ENCODE peak calls at places on chromosomes 6 and 20, in seven cellular contexts. One of them, this sample, is unnamed.
A peak's percentile ranks its signal among the peaks of the same experiment; 100 is the strongest.

GRCh38 chr20:61328906-61329558 is 77.0 kb downstream of the CDH4 start:
- DNase-seq in tibial nerve: no peak
- DNase-seq in GM10248: peak; percentile 47
- DNase-seq in psoas muscle: peak; percentile 65
- DNase-seq in IMR-90: peak; percentile 17
- DNase-seq in AG09319: no peak
- DNase-seq in endothelial cell: no peak
- DNase-seq in this sample: peak; percentile 65

GRCh38 chr6:20655317-20655716 is 121.1 kb downstream of the CDKAL1 start:
- DNase-seq in GM10248: no peak
- DNase-seq in psoas muscle: no peak
- DNase-seq in endothelial cell: no peak
- DNase-seq in tibial nerve: no peak
- DNase-seq in AG09319: no peak
- DNase-seq in IMR-90: peak; percentile 53
- DNase-seq in this sample: no peak

GRCh38 chr6:13229205-13230085 is 98.9 kb downstream of the TBC1D7 start:
- DNase-seq in AG09319: no peak
- DNase-seq in IMR-90: no peak
- DNase-seq in tibial nerve: no peak
- DNase-seq in psoas muscle: no peak
- DNase-seq in endothelial cell: no peak
- DNase-seq in GM10248: peak; percentile 72
- DNase-seq in this sample: peak; percentile 70

GRCh38 chr20:18273738-18274137 is 14.6 kb upstream of the ZNF133 start:
- DNase-seq in GM10248: no peak
- DNase-seq in AG09319: no peak
- DNase-seq in tibial nerve: no peak
- DNase-seq in psoas muscle: no peak
- DNase-seq in endothelial cell: no peak
- DNase-seq in IMR-90: no peak
- DNase-seq in this sample: no peak

GRCh38 chr6:3348821-3349220 is 90.1 kb downstream of the PSMG4 start:
- DNase-seq in IMR-90: no peak
- DNase-seq in GM10248: no peak
- DNase-seq in endothelial cell: no peak
- DNase-seq in AG09319: no peak
- DNase-seq in tibial nerve: no peak
- DNase-seq in psoas muscle: no peak
- DNase-seq in this sample: no peak

GRCh38 chr6:41051873-41052272 is 1.1 kb upstream of the APOBEC2 start:
- DNase-seq in IMR-90: no peak
- DNase-seq in GM10248: no peak
- DNase-seq in tibial nerve: no peak
- DNase-seq in endothelial cell: no peak
- DNase-seq in AG09319: no peak
- DNase-seq in psoas muscle: no peak
- DNase-seq in this sample: no peak

GRCh38 chr20:50867805-50868204 is 63.4 kb downstream of the ADNP start:
- DNase-seq in psoas muscle: no peak
- DNase-seq in GM10248: no peak
- DNase-seq in endothelial cell: no peak
- DNase-seq in IMR-90: no peak
- DNase-seq in tibial nerve: no peak
- DNase-seq in AG09319: no peak
- DNase-seq in this sample: no peak

GRCh38 chr6:151032034-151032433 is 166.5 kb downstream of the MTHFD1L start:
- DNase-seq in AG09319: no peak
- DNase-seq in tibial nerve: no peak
- DNase-seq in endothelial cell: no peak
- DNase-seq in IMR-90: no peak
- DNase-seq in psoas muscle: no peak
- DNase-seq in GM10248: no peak
- DNase-seq in this sample: no peak

GRCh38 chr20:21509597-21510331 is 4.1 kb downstream of the NKX2-2 start:
- DNase-seq in endothelial cell: no peak
- DNase-seq in IMR-90: peak; percentile 25
- DNase-seq in GM10248: no peak
- DNase-seq in psoas muscle: no peak
- DNase-seq in tibial nerve: no peak
- DNase-seq in AG09319: no peak
- DNase-seq in this sample: peak; percentile 36

GRCh38 chr20:45919951-45920794 is 8.2 kb upstream of the PLTP start:
- DNase-seq in AG09319: no peak
- DNase-seq in endothelial cell: no peak
- DNase-seq in tibial nerve: peak; percentile 53
- DNase-seq in GM10248: no peak
- DNase-seq in psoas muscle: peak; percentile 55
- DNase-seq in IMR-90: peak; percentile 75
- DNase-seq in this sample: no peak

GRCh38 chr20:10324198-10324836 is 105.7 kb downstream of the SNAP25 start:
- DNase-seq in GM10248: no peak
- DNase-seq in IMR-90: no peak
- DNase-seq in tibial nerve: no peak
- DNase-seq in psoas muscle: no peak
- DNase-seq in AG09319: no peak
- DNase-seq in endothelial cell: no peak
- DNase-seq in this sample: no peak

GRCh38 chr6:39221746-39222641 is 7.3 kb downstream of the KCNK5 start:
- DNase-seq in psoas muscle: no peak
- DNase-seq in IMR-90: no peak
- DNase-seq in endothelial cell: no peak
- DNase-seq in AG09319: no peak
- DNase-seq in GM10248: no peak
- DNase-seq in tibial nerve: no peak
- DNase-seq in this sample: no peak

GRCh38 chr6:54236984-54237383 is 71.3 kb upstream of the TINAG start:
- DNase-seq in AG09319: no peak
- DNase-seq in psoas muscle: no peak
- DNase-seq in endothelial cell: no peak
- DNase-seq in GM10248: no peak
- DNase-seq in IMR-90: no peak
- DNase-seq in tibial nerve: no peak
- DNase-seq in this sample: no peak

GRCh38 chr6:30041821-30042220 is 19.2 kb upstream of the POLR1H start:
- DNase-seq in GM10248: no peak
- DNase-seq in IMR-90: no peak
- DNase-seq in tibial nerve: no peak
- DNase-seq in psoas muscle: no peak
- DNase-seq in AG09319: no peak
- DNase-seq in endothelial cell: no peak
- DNase-seq in this sample: no peak

GRCh38 chr6:30041221-30041620 is 19.8 kb upstream of the POLR1H start:
- DNase-seq in IMR-90: no peak
- DNase-seq in endothelial cell: no peak
- DNase-seq in tibial nerve: no peak
- DNase-seq in AG09319: no peak
- DNase-seq in psoas muscle: no peak
- DNase-seq in GM10248: no peak
- DNase-seq in this sample: no peak

GRCh38 chr6:30042476-30042875 is 18.6 kb upstream of the POLR1H start:
- DNase-seq in GM10248: peak; percentile 35
- DNase-seq in endothelial cell: no peak
- DNase-seq in tibial nerve: no peak
- DNase-seq in AG09319: no peak
- DNase-seq in psoas muscle: no peak
- DNase-seq in IMR-90: no peak
- DNase-seq in this sample: peak; percentile 49

GRCh38 chr6:30042914-30043313 is 18.2 kb upstream of the POLR1H start:
- DNase-seq in AG09319: no peak
- DNase-seq in psoas muscle: no peak
- DNase-seq in endothelial cell: no peak
- DNase-seq in GM10248: peak; percentile 39
- DNase-seq in tibial nerve: no peak
- DNase-seq in IMR-90: no peak
- DNase-seq in this sample: peak; percentile 50

DNA sequence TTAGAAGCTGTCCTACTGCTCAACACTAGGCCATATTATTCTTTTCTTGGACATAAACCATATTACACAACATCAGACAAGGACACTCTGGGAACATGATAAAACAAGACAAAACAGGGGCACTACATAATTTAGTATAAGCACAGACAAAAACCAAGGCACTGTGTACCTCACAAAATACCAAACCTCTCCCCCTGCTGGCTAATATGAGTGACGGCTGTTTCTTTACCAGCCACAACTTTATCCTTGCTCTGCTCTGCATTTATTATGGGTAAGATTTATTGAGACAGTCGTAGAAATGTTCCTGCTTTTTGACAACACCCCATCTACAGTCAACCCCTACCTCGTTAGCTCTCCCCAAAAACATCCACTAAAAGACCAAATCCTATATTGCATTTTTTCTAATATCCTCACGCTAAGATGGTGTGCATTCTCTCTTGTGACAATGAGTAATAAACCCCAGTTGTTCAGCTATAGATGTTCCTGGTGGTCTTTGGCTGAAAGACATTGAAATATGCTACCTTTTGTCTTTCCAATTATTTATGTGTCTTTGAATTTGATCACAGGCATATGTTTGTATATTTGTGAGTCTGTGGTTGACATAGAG is 23.8 kb upstream of the POLR1H start:
- DNase-seq in endothelial cell: no peak
- DNase-seq in GM10248: peak; percentile 38
- DNase-seq in IMR-90: peak; percentile 17
- DNase-seq in tibial nerve: no peak
- DNase-seq in AG09319: no peak
- DNase-seq in psoas muscle: no peak
- DNase-seq in this sample: peak; percentile 33
- TF ChIP-seq CTCF in endothelial cell: peak; percentile 62
- TF ChIP-seq CTCF in GM10248: peak; percentile 61
- TF ChIP-seq CTCF in IMR-90: peak; percentile 42
- TF ChIP-seq CTCF in tibial nerve: no peak
- TF ChIP-seq CTCF in AG09319: peak; percentile 49
- TF ChIP-seq CTCF in psoas muscle: no peak
- TF ChIP-seq CTCF in this sample: peak; percentile 13

GRCh38 chr6:119727504-119728219 is 378.1 kb upstream of the MAN1A1 start:
- DNase-seq in psoas muscle: no peak
- DNase-seq in IMR-90: no peak
- DNase-seq in AG09319: no peak
- DNase-seq in tibial nerve: no peak
- DNase-seq in GM10248: no peak
- DNase-seq in endothelial cell: no peak
- DNase-seq in this sample: no peak
- TF ChIP-seq CTCF in psoas muscle: no peak
- TF ChIP-seq CTCF in IMR-90: no peak
- TF ChIP-seq CTCF in AG09319: no peak
- TF ChIP-seq CTCF in tibial nerve: no peak
- TF ChIP-seq CTCF in GM10248: no peak
- TF ChIP-seq CTCF in endothelial cell: no peak
- TF ChIP-seq CTCF in this sample: no peak

DNA sequence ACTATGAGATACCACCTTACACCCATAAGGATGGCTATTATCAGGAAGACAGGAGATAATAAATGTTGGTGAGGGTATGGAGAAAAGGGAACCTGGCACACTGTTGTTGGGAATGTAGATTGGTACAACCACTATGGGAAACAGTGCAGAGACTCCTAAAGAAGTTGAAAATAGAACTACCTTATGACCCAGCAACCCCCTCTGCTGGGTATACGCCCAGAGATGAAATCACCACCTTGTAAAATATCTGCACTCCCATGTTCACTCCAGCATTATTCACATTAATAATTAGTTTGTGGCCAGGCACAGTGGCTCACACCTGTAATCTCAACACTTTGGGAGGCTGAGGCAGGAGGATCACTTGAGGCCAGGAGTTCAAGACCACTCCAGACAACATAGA is 26.8 kb downstream of the ZBTB9 start:
- DNase-seq in GM10248: no peak
- DNase-seq in endothelial cell: no peak
- DNase-seq in tibial nerve: no peak
- DNase-seq in IMR-90: no peak
- DNase-seq in psoas muscle: no peak
- DNase-seq in AG09319: no peak
- DNase-seq in this sample: no peak
- TF ChIP-seq CTCF in GM10248: no peak
- TF ChIP-seq CTCF in endothelial cell: no peak
- TF ChIP-seq CTCF in tibial nerve: no peak
- TF ChIP-seq CTCF in IMR-90: no peak
- TF ChIP-seq CTCF in psoas muscle: no peak
- TF ChIP-seq CTCF in AG09319: no peak
- TF ChIP-seq CTCF in this sample: no peak

GRCh38 chr6:106688177-106688951 is 59.0 kb downstream of the QRSL1 start:
- DNase-seq in psoas muscle: no peak
- DNase-seq in GM10248: peak; percentile 22
- DNase-seq in endothelial cell: no peak
- DNase-seq in AG09319: no peak
- DNase-seq in IMR-90: no peak
- DNase-seq in tibial nerve: no peak
- DNase-seq in this sample: no peak
- TF ChIP-seq CTCF in psoas muscle: no peak
- TF ChIP-seq CTCF in GM10248: no peak
- TF ChIP-seq CTCF in endothelial cell: no peak
- TF ChIP-seq CTCF in AG09319: no peak
- TF ChIP-seq CTCF in IMR-90: no peak
- TF ChIP-seq CTCF in tibial nerve: no peak
- TF ChIP-seq CTCF in this sample: no peak

GRCh38 chr6:165664553-165665383 is 1.7 kb upstream of the PDE10A start:
- DNase-seq in tibial nerve: no peak
- DNase-seq in psoas muscle: no peak
- DNase-seq in endothelial cell: no peak
- DNase-seq in AG09319: no peak
- DNase-seq in GM10248: no peak
- DNase-seq in IMR-90: no peak
- DNase-seq in this sample: no peak
- TF ChIP-seq CTCF in tibial nerve: no peak
- TF ChIP-seq CTCF in psoas muscle: no peak
- TF ChIP-seq CTCF in endothelial cell: peak; percentile 24
- TF ChIP-seq CTCF in AG09319: no peak
- TF ChIP-seq CTCF in GM10248: no peak
- TF ChIP-seq CTCF in IMR-90: no peak
- TF ChIP-seq CTCF in this sample: no peak

GRCh38 chr6:128520436-128521301 is at the start of gene PTPRK:
- DNase-seq in IMR-90: peak; percentile 91
- DNase-seq in tibial nerve: peak; percentile 82
- DNase-seq in GM10248: peak; percentile 72
- DNase-seq in AG09319: peak; percentile 82
- DNase-seq in endothelial cell: peak; percentile 94
- DNase-seq in psoas muscle: peak; percentile 96
- DNase-seq in this sample: peak; percentile 86
- TF ChIP-seq CTCF in IMR-90: peak; percentile 69
- TF ChIP-seq CTCF in tibial nerve: peak; percentile 85
- TF ChIP-seq CTCF in GM10248: peak; percentile 37
- TF ChIP-seq CTCF in AG09319: peak; percentile 18
- TF ChIP-seq CTCF in endothelial cell: peak; percentile 74
- TF ChIP-seq CTCF in psoas muscle: peak; percentile 75
- TF ChIP-seq CTCF in this sample: peak; percentile 29

GRCh38 chr6:70901324-70901723 is 55.5 kb downstream of the B3GAT2 start:
- DNase-seq in GM10248: no peak
- DNase-seq in AG09319: no peak
- DNase-seq in psoas muscle: no peak
- DNase-seq in IMR-90: no peak
- DNase-seq in tibial nerve: no peak
- DNase-seq in endothelial cell: no peak
- DNase-seq in this sample: no peak
- TF ChIP-seq CTCF in GM10248: no peak
- TF ChIP-seq CTCF in AG09319: no peak
- TF ChIP-seq CTCF in psoas muscle: no peak
- TF ChIP-seq CTCF in IMR-90: peak; percentile 20
- TF ChIP-seq CTCF in tibial nerve: no peak
- TF ChIP-seq CTCF in endothelial cell: peak; percentile 49
- TF ChIP-seq CTCF in this sample: no peak